ENCODE peak calls at places on chromosomes 6 and 20, in six cellular contexts. F, Q, Y, U, C and G are unnamed samples.

GRCh38 chr6:97978855-97979271 is 695.8 kb upstream of the MMS22L start:
- DNase-seq in F (peak; percentile 30), Q (no peak), Y (no peak), U (no peak), C (peak; percentile 29), G (no peak)

GRCh38 chr6:159646136-159646535 is 46.9 kb downstream of the SOD2 start:
- DNase-seq in F (no peak), Q (no peak), Y (no peak), U (no peak), C (no peak), G (no peak)

GRCh38 chr6:10542135-10542689 is 21.1 kb downstream of the GCNT2 start:
- DNase-seq in F (no peak), Q (no peak), Y (peak; percentile 40), U (no peak), C (no peak), G (no peak)

GRCh38 chr6:92460133-92460532 is 959.2 kb downstream of the EPHA7 start:
- DNase-seq in F (no peak), Q (no peak), Y (no peak), U (no peak), C (no peak), G (no peak)

GRCh38 chr6:36455486-36456027 is 12.8 kb downstream of the KCTD20 start:
- DNase-seq in F (no peak), Q (no peak), Y (no peak), U (no peak), C (no peak), G (no peak)

GRCh38 chr20:39214778-39215177 is 252.6 kb downstream of the DHX35 start:
- DNase-seq in F (peak; percentile 61), Q (no peak), Y (no peak), U (no peak), C (no peak), G (no peak)

GRCh38 chr6:52726741-52727535 is 36.3 kb downstream of the GSTA2 start:
- DNase-seq in F (peak; percentile 24), Q (no peak), Y (no peak), U (no peak), C (no peak), G (no peak)

GRCh38 chr6:165987483-165988305 is 180.0 kb downstream of the TBXT start:
- DNase-seq in F (peak; percentile 85), Q (no peak), Y (no peak), U (no peak), C (no peak), G (peak; percentile 78)

GRCh38 chr20:21396045-21396893 is 1.1 kb downstream of the NKX2-4 start:
- DNase-seq in F (peak; percentile 64), Q (peak; percentile 27), Y (no peak), U (no peak), C (no peak), G (no peak)

GRCh38 chr6:12420626-12421025 is 130.5 kb downstream of the EDN1 start:
- DNase-seq in F (peak; percentile 82), Q (no peak), Y (no peak), U (no peak), C (no peak), G (no peak)

GRCh38 chr6:157761331-157761921 is 61.6 kb upstream of the SNX9 start:
- DNase-seq in F (no peak), Q (peak; percentile 76), Y (no peak), U (no peak), C (no peak), G (no peak)

GRCh38 chr20:3330046-3330741 is 77.3 kb downstream of the DNAAF9 start:
- DNase-seq in F (no peak), Q (no peak), Y (no peak), U (no peak), C (no peak), G (no peak)

GRCh38 chr6:35411066-35411465 is 41.1 kb upstream of the FANCE start:
- DNase-seq in F (no peak), Q (peak; percentile 28), Y (no peak), U (no peak), C (no peak), G (no peak)

GRCh38 chr20:36154696-36155628 is at the start of gene EPB41L1:
- DNase-seq in F (peak; percentile 56), Q (peak; percentile 30), Y (no peak), U (peak; percentile 54), C (peak; percentile 84), G (peak; percentile 24)

GRCh38 chr6:12033770-12034169 is 21.7 kb downstream of the HIVEP1 start:
- DNase-seq in F (no peak), Q (no peak), Y (no peak), U (no peak), C (no peak), G (no peak)

GRCh38 chr20:57594092-57594911 is 25.9 kb downstream of the ZBP1 start:
- DNase-seq in F (peak; percentile 76), Q (peak; percentile 49), Y (no peak), U (no peak), C (no peak), G (peak; percentile 44)

GRCh38 chr20:41078329-41078728 is 49.7 kb downstream of the TOP1 start:
- DNase-seq in F (peak; percentile 48), Q (no peak), Y (no peak), U (no peak), C (no peak), G (no peak)

GRCh38 chr6:12112540-12113189 is 100.6 kb downstream of the HIVEP1 start:
- DNase-seq in F (no peak), Q (no peak), Y (no peak), U (no peak), C (no peak), G (no peak)

GRCh38 chr6:170098428-170099170 is 192.3 kb downstream of the DLL1 start:
- DNase-seq in F (no peak), Q (no peak), Y (no peak), U (no peak), C (peak; percentile 29), G (peak; percentile 44)

GRCh38 chr20:24938498-24938897 is 10.6 kb upstream of the CST7 start:
- DNase-seq in F (no peak), Q (no peak), Y (no peak), U (no peak), C (peak; percentile 27), G (no peak)

GRCh38 chr6:138106665-138107077 is 548 bp downstream of the PERP start:
- DNase-seq in F (no peak), Q (no peak), Y (no peak), U (no peak), C (no peak), G (no peak)

GRCh38 chr20:50321797-50322480 is 131.3 kb downstream of the CEBPB start:
- DNase-seq in F (no peak), Q (no peak), Y (no peak), U (no peak), C (peak; percentile 85), G (no peak)

DNA sequence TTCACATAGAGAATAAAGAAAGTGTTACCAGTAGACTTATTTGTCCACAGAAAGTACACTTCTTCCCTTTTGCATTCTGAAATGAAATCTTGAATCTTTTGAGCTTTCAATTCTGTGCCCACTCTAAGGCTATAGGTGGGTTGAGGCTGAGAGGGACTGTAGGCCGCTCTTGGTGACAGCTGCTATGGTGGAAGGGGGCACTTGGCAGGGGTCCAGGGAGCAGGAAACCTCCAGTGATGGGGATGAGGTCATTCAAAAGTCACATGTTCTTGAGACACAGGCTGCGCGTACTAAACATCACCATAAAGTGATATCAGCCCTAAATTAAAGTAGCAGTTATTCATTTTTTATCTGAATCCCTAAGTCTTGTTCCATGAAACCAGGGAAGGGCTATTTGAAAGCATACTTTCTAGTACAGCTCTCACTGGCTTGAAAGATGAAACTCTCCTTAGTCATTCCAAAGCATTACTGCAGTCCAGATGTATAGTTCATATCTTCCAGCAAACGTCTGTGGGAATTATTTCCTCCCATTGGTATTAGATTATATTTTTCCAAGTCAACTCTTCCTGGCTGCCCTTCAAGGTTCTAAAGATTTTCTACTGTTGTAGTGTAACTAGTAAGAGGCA is 373.1 kb downstream of the CD109 start:
- DNase-seq in F (no peak), Q (no peak), Y (no peak), U (no peak), C (no peak), G (no peak)
- H3K4me1 ChIP-seq in F (no peaks in the 10 kb centered on the region), Q (no peaks in the 10 kb centered on the region), Y (no peaks in the 10 kb centered on the region), U (no peaks in the 10 kb centered on the region), C (no peaks in the 10 kb centered on the region), G (no peaks in the 10 kb centered on the region)

GRCh38 chr20:20393207-20393606 is 25.3 kb downstream of the INSM1 start:
- DNase-seq in F (no peak), Q (no peak), Y (no peak), U (no peak), C (no peak), G (no peak)

GRCh38 chr20:20396794-20397193 is 28.9 kb downstream of the INSM1 start:
- DNase-seq in F (no peak), Q (no peak), Y (no peak), U (no peak), C (no peak), G (no peak)

GRCh38 chr20:20395856-20396600 is 28.1 kb downstream of the INSM1 start:
- DNase-seq in F (peak; percentile 88), Q (no peak), Y (no peak), U (no peak), C (no peak), G (no peak)

GRCh38 chr20:20393770-20394169 is 25.9 kb downstream of the INSM1 start:
- DNase-seq in F (no peak), Q (no peak), Y (no peak), U (no peak), C (no peak), G (no peak)

GRCh38 chr20:20395087-20395486 is 27.2 kb downstream of the INSM1 start:
- DNase-seq in F (no peak), Q (no peak), Y (no peak), U (no peak), C (no peak), G (no peak)
- H3K4me3 ChIP-seq in F (no peak overlapping the region), Q (no peak overlapping the region), Y (no peak overlapping the region), U (no peak overlapping the region), C (no peak overlapping the region), G (no peak overlapping the region)

GRCh38 chr6:135002229-135002844 is 52.3 kb downstream of the HBS1L start:
- DNase-seq in F (peak; percentile 21), Q (no peak), Y (no peak), U (no peak), C (no peak), G (no peak)
- TF ChIP-seq CTCF in F (peak; percentile 66), Q (peak; percentile 71), Y (peak; percentile 49), U (peak; percentile 75), C (peak; percentile 85), G (peak; percentile 43)

GRCh38 chr6:38150681-38151296 is 331.3 kb downstream of the ZFAND3 start:
- DNase-seq in F (no peak), Q (no peak), Y (no peak), U (no peak), C (no peak), G (no peak)

GRCh38 chr6:38146658-38147027 is 327.1 kb downstream of the ZFAND3 start:
- DNase-seq in F (no peak), Q (no peak), Y (no peak), U (no peak), C (no peak), G (no peak)

GRCh38 chr6:38151580-38152500 is 332.3 kb downstream of the ZFAND3 start:
- DNase-seq in F (no peak), Q (no peak), Y (no peak), U (no peak), C (no peak), G (no peak)

GRCh38 chr6:38148606-38149005 is 329.1 kb downstream of the ZFAND3 start:
- DNase-seq in F (no peak), Q (no peak), Y (no peak), U (no peak), C (no peak), G (no peak)

DNA sequence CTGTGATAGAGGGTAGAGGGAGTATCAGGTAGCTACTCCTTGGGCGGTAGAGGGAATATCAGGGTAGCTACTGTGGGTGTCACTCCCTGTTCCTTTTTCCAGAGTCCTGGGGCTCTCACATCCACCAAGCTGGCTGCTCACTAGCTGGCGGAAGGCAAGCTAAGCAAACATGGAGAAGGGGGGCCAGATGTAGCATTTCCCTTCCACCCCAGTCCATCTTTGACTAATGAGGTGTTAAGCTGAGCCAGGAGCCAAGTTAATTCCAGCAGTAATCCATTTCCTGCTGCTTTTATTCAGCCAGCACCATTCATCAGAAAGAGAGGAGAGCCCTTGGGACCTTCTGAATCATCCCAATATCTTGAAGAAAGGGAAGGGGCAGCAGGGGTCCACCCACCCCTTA is 330.0 kb downstream of the ZFAND3 start:
- DNase-seq in F (peak; percentile 75), Q (no peak), Y (no peak), U (no peak), C (no peak), G (no peak)
- H3K4me1 ChIP-seq in F (peaks cover 50% of the 10 kb centered on the region), Q (no peaks in the 10 kb centered on the region), Y (no peaks in the 10 kb centered on the region), U (no peaks in the 10 kb centered on the region), C (no peaks in the 10 kb centered on the region), G (no peaks in the 10 kb centered on the region)